ENCODE peak calls at places on chromosomes 2 and 18, in four cellular contexts. J is brain microvascular endothelial cell, B is NCI-H2171 treated with DMSO at 0.1 percent for 48 hours, F is left lobe of liver. Y is an unnamed sample.

GRCh38 chr18:22363867-22364463 is 53.8 kb downstream of the CTAGE1 start:
- DNase-seq in J (no peak), B (no peak), F (no peak), Y (no peak)

GRCh38 chr2:75465317-75465998 is 95.3 kb downstream of the EVA1A start:
- DNase-seq in J (peak), B (no peak), F (no peak), Y (peak)

GRCh38 chr2:18378020-18378653 is 182.3 kb downstream of the RDH14 start:
- DNase-seq in J (peak), B (peak), F (no peak), Y (peak)

GRCh38 chr2:71101656-71102055 is 28.4 kb downstream of the MCEE start:
- DNase-seq in J (peak), B (no peak), F (no peak), Y (peak)

GRCh38 chr2:74632939-74633312 is 15.2 kb downstream of the M1AP start:
- DNase-seq in J (no peak), B (no peak), F (no peak), Y (no peak)

GRCh38 chr18:9683418-9684396 is 24.4 kb upstream of the RAB31 start:
- DNase-seq in J (peak), B (no peak), F (no peak), Y (peak)

GRCh38 chr2:219286436-219287115 is 7.4 kb downstream of the DNAJB2 start:
- DNase-seq in J (no peak), B (no peak), F (no peak), Y (no peak)

GRCh38 chr2:154452906-154453493 is 245.5 kb upstream of the KCNJ3 start:
- DNase-seq in J (no peak), B (peak), F (no peak), Y (peak)

GRCh38 chr18:7684966-7685365 is 117.8 kb downstream of the PTPRM start:
- DNase-seq in J (no peak), B (no peak), F (no peak), Y (no peak)

GRCh38 chr2:46984642-46985476 is 69.3 kb upstream of the MCFD2 start:
- DNase-seq in J (peak), B (no peak), F (no peak), Y (peak)

GRCh38 chr18:58572181-58572580 is 56.7 kb downstream of the ALPK2 start:
- DNase-seq in J (peak), B (no peak), F (no peak), Y (peak)

GRCh38 chr18:25074925-25075693 is 276.9 kb downstream of the ZNF521 start:
- DNase-seq in J (no peak), B (no peak), F (no peak), Y (no peak)

GRCh38 chr2:202758128-202758527 is 113.4 kb downstream of the ICA1L start:
- DNase-seq in J (no peak), B (no peak), F (no peak), Y (no peak)

GRCh38 chr18:6437937-6438818 is 23.5 kb upstream of the L3MBTL4 start:
- DNase-seq in J (no peak), B (no peak), F (no peak), Y (no peak)

GRCh38 chr2:215241791-215242305 is 70.0 kb upstream of the ATIC start:
- DNase-seq in J (no peak), B (no peak), F (no peak), Y (no peak)

GRCh38 chr2:164879901-164880535 is 38.4 kb upstream of the COBLL1 start:
- DNase-seq in J (no peak), B (no peak), F (no peak), Y (no peak)

GRCh38 chr2:15666776-15667578 is 75.3 kb downstream of the DDX1 start:
- DNase-seq in J (no peak), B (no peak), F (no peak), Y (no peak)

GRCh38 chr2:106068415-106068814 is 125.7 kb downstream of the UXS1 start:
- DNase-seq in J (no peak), B (peak), F (no peak), Y (no peak)

GRCh38 chr2:42102606-42103450 is 55.0 kb downstream of the PKDCC start:
- DNase-seq in J (peak), B (no peak), F (peak), Y (peak)

GRCh38 chr2:177532567-177532966 is 140.0 kb downstream of the AGPS start:
- DNase-seq in J (no peak), B (no peak), F (no peak), Y (no peak)

GRCh38 chr2:79375817-79376216 is 137.0 kb upstream of the CTNNA2 start:
- DNase-seq in J (no peak), B (no peak), F (no peak), Y (no peak)

GRCh38 chr2:62999905-63000304 is 50.7 kb upstream of the OTX1 start:
- DNase-seq in J (no peak), B (no peak), F (no peak), Y (peak)

GRCh38 chr2:241002275-241003046 is 4.0 kb downstream of the SNED1 start:
- DNase-seq in J (no peak), B (no peak), F (peak), Y (no peak)